ENCODE peak calls at places on chromosomes 4 and X, in four cellular contexts. One of them, this sample, is unnamed.
A peak's percentile ranks its signal among the peaks of the same experiment; 100 is the strongest.

GRCh38 chrX:131821945-131822622 is 201.0 kb upstream of the STK26 start:
- DNase-seq in mammary epithelial cell: peak; percentile 69
- DNase-seq in colonic mucosa: peak; percentile 87
- DNase-seq in WERI-Rb-1: peak; percentile 72
- DNase-seq in this sample: no peak

GRCh38 chr4:109410776-109411175 is 22.8 kb upstream of the SEC24B start:
- DNase-seq in mammary epithelial cell: peak; percentile 56
- DNase-seq in colonic mucosa: no peak
- DNase-seq in WERI-Rb-1: no peak
- DNase-seq in this sample: no peak

GRCh38 chr4:145177511-145177905 is 2.9 kb downstream of the OTUD4 start:
- DNase-seq in mammary epithelial cell: peak; percentile 7
- DNase-seq in colonic mucosa: no peak
- DNase-seq in WERI-Rb-1: no peak
- DNase-seq in this sample: no peak

GRCh38 chr4:40838742-40839141 is 89.0 kb downstream of the NSUN7 start:
- DNase-seq in mammary epithelial cell: no peak
- DNase-seq in colonic mucosa: no peak
- DNase-seq in WERI-Rb-1: no peak
- DNase-seq in this sample: no peak

GRCh38 chr4:74671074-74671698 is 123.1 kb downstream of the BTC start:
- DNase-seq in mammary epithelial cell: peak; percentile 62
- DNase-seq in colonic mucosa: peak; percentile 75
- DNase-seq in WERI-Rb-1: peak; percentile 61
- DNase-seq in this sample: peak; percentile 27

GRCh38 chr4:98574816-98575215 is 83.6 kb downstream of the TSPAN5 start:
- DNase-seq in mammary epithelial cell: no peak
- DNase-seq in colonic mucosa: no peak
- DNase-seq in WERI-Rb-1: peak; percentile 48
- DNase-seq in this sample: no peak

GRCh38 chr4:15455290-15455689 is 14.4 kb upstream of the CC2D2A start:
- DNase-seq in mammary epithelial cell: no peak
- DNase-seq in colonic mucosa: no peak
- DNase-seq in WERI-Rb-1: no peak
- DNase-seq in this sample: no peak

GRCh38 chr4:4456351-4456750 is 69.4 kb downstream of the NSG1 start:
- DNase-seq in mammary epithelial cell: no peak
- DNase-seq in colonic mucosa: no peak
- DNase-seq in WERI-Rb-1: no peak
- DNase-seq in this sample: no peak

GRCh38 chrX:51641421-51642021 is 22.8 kb upstream of the CENPVL3 start:
- DNase-seq in mammary epithelial cell: peak; percentile 19
- DNase-seq in colonic mucosa: no peak
- DNase-seq in WERI-Rb-1: no peak
- DNase-seq in this sample: no peak

GRCh38 chrX:134237363-134237702 is 351 bp downstream of the CCDC160 start:
- DNase-seq in mammary epithelial cell: no peak
- DNase-seq in colonic mucosa: no peak
- DNase-seq in WERI-Rb-1: no peak
- DNase-seq in this sample: no peak

GRCh38 chrX:110425222-110425621 is 66.6 kb downstream of the RTL9 start:
- DNase-seq in mammary epithelial cell: no peak
- DNase-seq in colonic mucosa: no peak
- DNase-seq in WERI-Rb-1: no peak
- DNase-seq in this sample: no peak

GRCh38 chr4:151158979-151159378 is 59.6 kb downstream of the RPS3A start:
- DNase-seq in mammary epithelial cell: no peak
- DNase-seq in colonic mucosa: no peak
- DNase-seq in WERI-Rb-1: no peak
- DNase-seq in this sample: no peak

GRCh38 chrX:141945415-141945814 is 41.7 kb downstream of the MAGEC1 start:
- DNase-seq in mammary epithelial cell: peak; percentile 2
- DNase-seq in colonic mucosa: no peak
- DNase-seq in WERI-Rb-1: no peak
- DNase-seq in this sample: no peak

GRCh38 chr4:19047481-19047880 is 1025.9 kb upstream of the LCORL start:
- DNase-seq in mammary epithelial cell: no peak
- DNase-seq in colonic mucosa: no peak
- DNase-seq in WERI-Rb-1: no peak
- DNase-seq in this sample: no peak

GRCh38 chr4:8371251-8371995 is 69.1 kb downstream of the ACOX3 start:
- DNase-seq in mammary epithelial cell: no peak
- DNase-seq in colonic mucosa: no peak
- DNase-seq in WERI-Rb-1: no peak
- DNase-seq in this sample: no peak

GRCh38 chr4:81930506-81931238 is 443.1 kb downstream of the HNRNPD start:
- DNase-seq in mammary epithelial cell: no peak
- DNase-seq in colonic mucosa: no peak
- DNase-seq in WERI-Rb-1: no peak
- DNase-seq in this sample: no peak

GRCh38 chr4:2290974-2291704 is 29.2 kb upstream of the MXD4 start:
- DNase-seq in mammary epithelial cell: no peak
- DNase-seq in colonic mucosa: no peak
- DNase-seq in WERI-Rb-1: peak; percentile 6
- DNase-seq in this sample: no peak

GRCh38 chrX:110383414-110383813 is 24.8 kb downstream of the RTL9 start:
- DNase-seq in mammary epithelial cell: peak; percentile 41
- DNase-seq in colonic mucosa: no peak
- DNase-seq in WERI-Rb-1: no peak
- DNase-seq in this sample: no peak

GRCh38 chr4:118756958-118757357 is 71.8 kb downstream of the METTL14 start:
- DNase-seq in mammary epithelial cell: no peak
- DNase-seq in colonic mucosa: no peak
- DNase-seq in WERI-Rb-1: no peak
- DNase-seq in this sample: no peak

GRCh38 chr4:70515342-70516245 is 2.8 kb upstream of the AMTN start:
- DNase-seq in mammary epithelial cell: peak; percentile 84
- DNase-seq in colonic mucosa: no peak
- DNase-seq in WERI-Rb-1: no peak
- DNase-seq in this sample: peak; percentile 70

GRCh38 chr4:165324918-165325304 is 2.6 kb upstream of the MSMO1 start:
- DNase-seq in mammary epithelial cell: no peak
- DNase-seq in colonic mucosa: no peak
- DNase-seq in WERI-Rb-1: no peak
- DNase-seq in this sample: no peak

GRCh38 chrX:152896450-152896849 is 1.4 kb upstream of the ZNF185 start:
- DNase-seq in mammary epithelial cell: no peak
- DNase-seq in colonic mucosa: no peak
- DNase-seq in WERI-Rb-1: no peak
- DNase-seq in this sample: no peak

GRCh38 chr4:77007358-77008230 is 58.0 kb downstream of the SEPTIN11 start:
- DNase-seq in mammary epithelial cell: peak; percentile 64
- DNase-seq in colonic mucosa: no peak
- DNase-seq in WERI-Rb-1: no peak
- DNase-seq in this sample: peak; percentile 13

DNA sequence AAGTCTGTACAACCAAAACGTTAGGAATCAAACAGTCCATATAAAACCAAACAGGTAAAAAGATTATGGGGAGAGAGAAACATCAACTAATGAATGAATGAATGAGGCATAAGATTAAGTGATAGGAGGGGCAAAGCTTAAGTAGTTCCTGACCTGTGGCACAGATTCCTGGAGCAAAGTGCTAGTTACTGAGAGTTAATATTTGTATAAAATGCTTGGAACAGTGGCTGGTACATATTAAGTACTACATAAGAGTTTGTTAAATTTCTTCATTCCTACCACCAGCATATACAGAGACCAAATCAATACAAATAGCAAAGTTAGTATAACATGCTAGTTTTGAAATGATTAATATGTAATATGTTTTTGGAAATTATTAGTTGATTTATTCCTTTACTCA is 363.7 kb downstream of the ADAM29 start:
- DNase-seq in mammary epithelial cell: no peak
- DNase-seq in colonic mucosa: no peak
- DNase-seq in WERI-Rb-1: no peak
- DNase-seq in this sample: no peak
- H3K27me3 ChIP-seq in mammary epithelial cell: no peaks in the 10 kb centered on the region
- H3K27me3 ChIP-seq in colonic mucosa: no peaks in the 10 kb centered on the region
- H3K27me3 ChIP-seq in WERI-Rb-1: no peaks in the 10 kb centered on the region
- H3K27me3 ChIP-seq in this sample: no peaks in the 10 kb centered on the region

GRCh38 chrX:40066700-40067099 is 31.1 kb downstream of the BCOR start:
- DNase-seq in mammary epithelial cell: no peak
- DNase-seq in colonic mucosa: no peak
- DNase-seq in WERI-Rb-1: no peak
- DNase-seq in this sample: no peak
- H3K36me3 ChIP-seq in mammary epithelial cell: no peaks in the 10 kb centered on the region
- H3K36me3 ChIP-seq in colonic mucosa: no peaks in the 10 kb centered on the region
- H3K36me3 ChIP-seq in WERI-Rb-1: peaks cover 80% of the 10 kb centered on the region
- H3K36me3 ChIP-seq in this sample: peaks cover 5% of the 10 kb centered on the region

DNA sequence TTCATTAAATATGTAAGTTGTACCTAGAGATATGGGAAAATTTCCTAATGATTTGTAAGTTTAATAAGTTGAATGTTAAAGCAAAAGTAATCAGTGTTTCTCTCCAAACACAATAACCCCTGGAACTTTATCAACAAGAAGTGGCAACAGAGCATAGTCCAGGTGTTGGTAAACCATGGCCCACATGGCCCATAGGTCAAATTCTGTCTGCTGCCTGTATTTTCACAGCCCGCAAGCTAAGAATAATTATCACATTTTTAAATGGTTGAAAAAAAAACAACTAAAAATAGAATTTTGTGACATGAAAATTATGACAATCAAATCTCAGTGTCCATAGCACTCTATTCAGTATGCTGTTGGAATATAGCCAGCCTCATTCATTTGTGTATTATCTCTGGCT is 395.9 kb downstream of the GASK1B start:
- DNase-seq in mammary epithelial cell: no peak
- DNase-seq in colonic mucosa: no peak
- DNase-seq in WERI-Rb-1: no peak
- DNase-seq in this sample: no peak
- H3K9me3 ChIP-seq in mammary epithelial cell: no peaks in the 10 kb centered on the region
- H3K9me3 ChIP-seq in colonic mucosa: no peaks in the 10 kb centered on the region
- H3K9me3 ChIP-seq in WERI-Rb-1: no peaks in the 10 kb centered on the region
- H3K9me3 ChIP-seq in this sample: no peaks in the 10 kb centered on the region

DNA sequence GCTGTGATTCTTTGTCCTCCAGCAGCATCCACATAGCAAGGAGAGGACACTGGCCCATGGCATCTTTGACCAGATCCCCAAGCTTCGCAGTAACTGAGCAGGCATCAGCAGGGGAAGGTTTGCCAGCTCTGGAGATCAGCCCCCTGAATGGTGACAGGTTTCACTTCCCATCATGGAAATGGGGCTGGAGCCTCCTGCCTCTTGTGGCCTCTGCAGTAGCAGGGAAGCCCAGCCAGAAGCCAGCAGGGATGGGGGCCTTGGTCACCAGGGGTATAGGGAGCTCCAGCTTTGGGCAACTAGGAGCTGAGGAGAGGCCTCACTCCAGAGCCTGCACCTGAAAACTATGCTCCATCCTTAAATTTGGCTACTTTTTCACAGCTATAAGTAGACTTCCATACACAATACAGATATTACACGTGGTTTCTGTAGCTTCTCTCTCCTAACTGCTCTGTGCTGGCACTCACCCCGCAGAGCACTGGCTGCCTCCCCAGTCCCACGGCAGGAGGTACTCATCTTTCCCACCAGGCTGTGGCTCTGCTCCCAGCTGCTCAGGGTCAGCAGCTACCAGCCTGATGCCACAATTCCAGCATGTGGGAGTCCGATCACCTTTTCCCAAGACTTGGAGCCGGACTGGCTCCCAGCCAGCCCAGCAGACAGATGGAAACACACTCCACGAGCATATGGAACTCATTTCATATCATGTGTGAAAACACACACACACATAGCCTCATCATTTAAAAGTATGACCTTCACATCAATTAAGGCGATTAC is 2.8 kb downstream of the TMEM271 start:
- DNase-seq in mammary epithelial cell: no peak
- DNase-seq in colonic mucosa: no peak
- DNase-seq in WERI-Rb-1: no peak
- DNase-seq in this sample: peak; percentile 45
- H3K27me3 ChIP-seq in mammary epithelial cell: peaks cover 30% of the 10 kb centered on the region
- H3K27me3 ChIP-seq in colonic mucosa: peaks cover 30% of the 10 kb centered on the region
- H3K27me3 ChIP-seq in WERI-Rb-1: no peaks in the 10 kb centered on the region
- H3K27me3 ChIP-seq in this sample: peaks cover 8% of the 10 kb centered on the region

GRCh38 chrX:21993265-21993664 is 38.9 kb upstream of the PHEX start:
- DNase-seq in mammary epithelial cell: no peak
- DNase-seq in colonic mucosa: no peak
- DNase-seq in WERI-Rb-1: no peak
- DNase-seq in this sample: no peak
- H3K36me3 ChIP-seq in mammary epithelial cell: peaks cover 2% of the 10 kb centered on the region
- H3K36me3 ChIP-seq in colonic mucosa: no peaks in the 10 kb centered on the region
- H3K36me3 ChIP-seq in WERI-Rb-1: peaks cover 3% of the 10 kb centered on the region
- H3K36me3 ChIP-seq in this sample: peaks cover 74% of the 10 kb centered on the region

GRCh38 chr4:156193116-156193515 is 239.4 kb upstream of the CTSO start:
- DNase-seq in mammary epithelial cell: no peak
- DNase-seq in colonic mucosa: no peak
- DNase-seq in WERI-Rb-1: no peak
- DNase-seq in this sample: no peak
- H3K9me3 ChIP-seq in mammary epithelial cell: no peaks in the 10 kb centered on the region
- H3K9me3 ChIP-seq in colonic mucosa: no peaks in the 10 kb centered on the region
- H3K9me3 ChIP-seq in WERI-Rb-1: no peaks in the 10 kb centered on the region
- H3K9me3 ChIP-seq in this sample: no peaks in the 10 kb centered on the region

GRCh38 chr4:5899396-5899795 is 6.5 kb upstream of the CRMP1 start:
- DNase-seq in mammary epithelial cell: no peak
- DNase-seq in colonic mucosa: no peak
- DNase-seq in WERI-Rb-1: no peak
- DNase-seq in this sample: no peak
- H3K27me3 ChIP-seq in mammary epithelial cell: peaks cover 5% of the 10 kb centered on the region
- H3K27me3 ChIP-seq in colonic mucosa: peaks cover 3% of the 10 kb centered on the region
- H3K27me3 ChIP-seq in WERI-Rb-1: no peaks in the 10 kb centered on the region
- H3K27me3 ChIP-seq in this sample: no peaks in the 10 kb centered on the region

DNA sequence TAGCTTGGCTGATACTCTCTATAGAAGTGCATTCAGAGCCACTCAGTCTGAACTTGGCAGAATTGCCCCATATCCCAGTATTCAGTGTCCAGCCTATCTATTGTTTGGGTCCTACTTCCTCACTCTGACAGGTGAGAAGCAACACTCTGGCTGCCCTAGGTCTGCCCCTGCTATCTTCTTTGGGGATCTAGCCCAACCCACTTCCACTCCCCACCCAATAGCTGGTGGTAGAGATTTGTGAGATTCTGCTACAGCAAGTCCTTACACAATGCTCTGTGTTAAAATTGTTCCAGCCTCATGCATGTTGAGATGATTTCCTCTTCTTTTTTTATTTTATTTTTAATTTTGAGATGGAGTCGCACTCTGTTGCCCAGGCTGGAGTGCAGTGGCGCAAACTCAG is 67.6 kb downstream of the TRIM2 start:
- DNase-seq in mammary epithelial cell: no peak
- DNase-seq in colonic mucosa: no peak
- DNase-seq in WERI-Rb-1: no peak
- DNase-seq in this sample: no peak
- H3K36me3 ChIP-seq in mammary epithelial cell: no peaks in the 10 kb centered on the region
- H3K36me3 ChIP-seq in colonic mucosa: no peaks in the 10 kb centered on the region
- H3K36me3 ChIP-seq in WERI-Rb-1: peaks cover 18% of the 10 kb centered on the region
- H3K36me3 ChIP-seq in this sample: no peaks in the 10 kb centered on the region

DNA sequence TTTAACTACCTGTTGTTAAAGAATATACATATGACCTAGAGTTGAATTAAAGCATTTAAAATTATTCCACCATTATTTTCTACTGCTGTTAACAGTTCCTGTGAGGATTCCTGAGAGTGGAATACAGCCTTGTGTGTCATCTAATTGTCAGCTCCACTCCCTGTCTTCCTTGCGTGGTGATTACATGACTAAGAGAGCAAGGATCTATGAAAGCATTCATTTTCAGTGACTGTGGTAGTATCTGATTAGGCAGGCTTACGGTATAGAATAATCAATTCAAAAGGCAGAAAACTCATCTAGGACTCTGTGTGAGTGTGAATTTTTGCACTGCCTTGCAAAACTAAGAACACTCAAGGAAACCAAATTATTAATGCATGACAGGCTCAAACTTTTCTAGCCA is 577.8 kb downstream of the SH3BGRL start:
- DNase-seq in mammary epithelial cell: no peak
- DNase-seq in colonic mucosa: no peak
- DNase-seq in WERI-Rb-1: no peak
- DNase-seq in this sample: no peak
- H3K9me3 ChIP-seq in mammary epithelial cell: peaks cover 13% of the 10 kb centered on the region
- H3K9me3 ChIP-seq in colonic mucosa: no peaks in the 10 kb centered on the region
- H3K9me3 ChIP-seq in WERI-Rb-1: no peaks in the 10 kb centered on the region
- H3K9me3 ChIP-seq in this sample: no peaks in the 10 kb centered on the region